ENCODE peak calls at places on chromosomes 7 and 10, in seven cellular contexts. M is NCI-H2171 treated with DMSO at 0.1 percent for 48 hours, D is activated T-cell treated with anti-CD3 and anti-CD28 coated beads for 1 hour, L is HS-27A, X is NCI-H460, T is NCI-H1092, H is MV-4-11. G is an unnamed sample.

GRCh38 chr7:135151162-135151932 is 3.5 kb downstream of the TMEM140 start:
- DNase-seq in M (no peak), D (no peak), X (no peak), L (no peak), T (no peak), H (peak; percentile 28), G (no peak)

GRCh38 chr10:74333174-74333573 is 182.2 kb downstream of the ADK start:
- DNase-seq in L (no peak), M (no peak), X (no peak), H (no peak), D (no peak), T (no peak), G (no peak)

GRCh38 chr7:46424934-46425333 is 503.9 kb upstream of the IGFBP3 start:
- DNase-seq in X (no peak), T (no peak), M (no peak), L (no peak), H (no peak), D (no peak), G (no peak)

GRCh38 chr10:121928528-121928884 is 675 bp upstream of the ATE1 start:
- DNase-seq in D (no peak), T (peak; percentile 8), M (peak; percentile 25), L (no peak), H (no peak), X (peak; percentile 17), G (no peak)

GRCh38 chr7:23680417-23681405 is 712 bp downstream of the FAM221A start:
- DNase-seq in M (peak; percentile 17), H (peak; percentile 37), T (peak; percentile 73), D (peak; percentile 24), X (no peak), L (no peak), G (peak; percentile 72)

GRCh38 chr10:615583-616152 is 73.8 kb downstream of the DIP2C start:
- DNase-seq in M (no peak), H (no peak), L (no peak), D (no peak), T (no peak), X (no peak), G (no peak)

GRCh38 chr10:132319853-132320669 is 11.9 kb upstream of the LRRC27 start:
- DNase-seq in X (peak; percentile 89), D (no peak), H (peak; percentile 91), T (no peak), M (no peak), L (peak; percentile 9), G (peak; percentile 43)

GRCh38 chr7:119964640-119965542 is 308.1 kb upstream of the KCND2 start:
- DNase-seq in T (no peak), M (no peak), L (no peak), D (no peak), X (no peak), H (no peak), G (no peak)

GRCh38 chr7:52668435-52668834 is 367.0 kb upstream of the POM121L12 start:
- DNase-seq in M (no peak), X (no peak), H (no peak), L (no peak), D (no peak), T (no peak), G (no peak)

GRCh38 chr10:5570007-5570655 is 45.4 kb downstream of the CALML3 start:
- DNase-seq in T (no peak), H (no peak), L (no peak), X (no peak), M (no peak), D (no peak), G (no peak)

GRCh38 chr7:45021604-45022296 is 21.7 kb downstream of the CCM2 start:
- DNase-seq in D (no peak), T (no peak), H (peak; percentile 73), L (no peak), M (peak; percentile 86), X (no peak), G (peak; percentile 47)

GRCh38 chr7:155506854-155507337 is 39.5 kb downstream of the CNPY1 start:
- DNase-seq in M (peak; percentile 27), H (no peak), D (no peak), X (peak; percentile 8), T (no peak), L (no peak), G (no peak)

GRCh38 chr10:100882251-100882643 is 30.5 kb upstream of the SLF2 start:
- DNase-seq in H (no peak), X (no peak), D (no peak), L (no peak), M (no peak), T (no peak), G (no peak)

GRCh38 chr7:100971111-100972001 is 2.0 kb downstream of the MUC12 start:
- DNase-seq in D (no peak), H (no peak), M (no peak), T (no peak), L (no peak), X (no peak), G (no peak)

GRCh38 chr10:131224106-131224505 is 87.4 kb downstream of the TCERG1L start:
- DNase-seq in M (no peak), T (no peak), D (no peak), L (no peak), H (no peak), X (no peak), G (no peak)

GRCh38 chr7:2107386-2108085 is 125.2 kb downstream of the MAD1L1 start:
- DNase-seq in M (no peak), X (no peak), H (no peak), D (no peak), T (no peak), L (no peak), G (no peak)

GRCh38 chr10:71528371-71529202 is 131.9 kb downstream of the CDH23 start:
- DNase-seq in H (no peak), M (no peak), T (no peak), D (no peak), L (no peak), X (no peak), G (no peak)

GRCh38 chr10:49740346-49741107 is 21.6 kb downstream of the OGDHL start:
- DNase-seq in T (no peak), M (no peak), X (no peak), D (no peak), H (no peak), L (no peak), G (no peak)

GRCh38 chr10:102994551-102995295 is 76.6 kb downstream of the CNNM2 start:
- DNase-seq in M (no peak), L (no peak), H (peak; percentile 86), X (no peak), D (no peak), T (no peak), G (no peak)

GRCh38 chr10:106424076-106424475 is 740.4 kb downstream of the SORCS1 start:
- DNase-seq in D (no peak), L (peak; percentile 67), T (no peak), H (peak; percentile 6), M (no peak), X (peak; percentile 95), G (no peak)

GRCh38 chr10:71255817-71256660 is 43.7 kb downstream of the UNC5B start:
- DNase-seq in D (no peak), X (no peak), L (no peak), T (peak; percentile 81), H (no peak), M (peak; percentile 57), G (no peak)

GRCh38 chr10:1184541-1185415 is 128.6 kb downstream of the WDR37 start:
- DNase-seq in H (no peak), D (no peak), M (no peak), L (no peak), T (no peak), X (no peak), G (no peak)

GRCh38 chr10:94439275-94439861 is 37.0 kb downstream of the TBC1D12 start:
- DNase-seq in M (no peak), T (no peak), X (no peak), D (no peak), H (no peak), L (no peak), G (no peak)

GRCh38 chr10:33422779-33423520 is 88.5 kb upstream of the NRP1 start:
- DNase-seq in D (no peak), L (no peak), M (no peak), H (no peak), X (no peak), T (peak; percentile 61), G (no peak)

GRCh38 chr7:318476-319266 is 28.7 kb downstream of the FOXL3 start:
- DNase-seq in X (no peak), M (peak; percentile 40), L (no peak), T (peak; percentile 34), H (no peak), D (no peak), G (no peak)

GRCh38 chr10:86870679-86871078 is 86.7 kb downstream of the MMRN2 start:
- DNase-seq in M (no peak), T (no peak), H (no peak), L (no peak), D (no peak), X (no peak), G (no peak)

GRCh38 chr10:50398823-50399222 is 147.5 kb upstream of the ASAH2 start:
- DNase-seq in M (no peak), T (no peak), D (no peak), L (no peak), H (no peak), X (no peak), G (no peak)

GRCh38 chr10:89163265-89163995 is 43.7 kb downstream of the CH25H start:
- DNase-seq in T (no peak), L (no peak), D (no peak), M (no peak), H (peak; percentile 59), X (no peak), G (peak; percentile 45)

GRCh38 chr10:110512461-110513187 is 14.9 kb downstream of the DUSP5 start:
- DNase-seq in D (no peak), T (no peak), H (peak; percentile 81), X (no peak), M (no peak), L (no peak), G (no peak)

GRCh38 chr10:21405981-21406380 is 119.5 kb downstream of the SKIDA1 start:
- DNase-seq in X (no peak), D (no peak), M (no peak), T (no peak), H (no peak), L (no peak), G (no peak)

GRCh38 chr10:373015-373414 is 237.8 kb downstream of the ZMYND11 start:
- DNase-seq in L (no peak), D (no peak), M (peak; percentile 13), T (no peak), X (no peak), H (no peak), G (no peak)

GRCh38 chr7:80372415-80372814 is 139.4 kb downstream of the GNAT3 start:
- DNase-seq in D (no peak), M (no peak), H (no peak), T (no peak), L (peak; percentile 62), X (no peak), G (no peak)

GRCh38 chr10:36688717-36689116 is 436.7 kb upstream of the ANKRD30A start:
- DNase-seq in T (no peak), X (no peak), M (no peak), D (no peak), H (no peak), L (no peak), G (no peak)

GRCh38 chr7:158406817-158407216 is 180.8 kb downstream of the PTPRN2 start:
- DNase-seq in X (no peak), L (no peak), T (no peak), D (no peak), M (no peak), H (no peak), G (no peak)

GRCh38 chr7:72493850-72494661 is 81.9 kb upstream of the CALN1 start:
- DNase-seq in X (peak; percentile 67), L (peak; percentile 23), M (peak; percentile 66), H (peak; percentile 17), D (peak; percentile 29), T (peak; percentile 63), G (no peak)

G was measured in GF-D8.